ENCODE peak calls at places on chromosomes 7 and 10, in six cellular contexts. Y, X, D, T, E and B are unnamed samples.

GRCh38 chr10:34119456-34119855 is 695.6 kb downstream of the PARD3 start:
- DNase-seq in Y (no peak), X (no peak), D (no peak), T (no peak), E (no peak), B (no peak)

GRCh38 chr10:83218205-83218604 is 921.1 kb upstream of the GHITM start:
- DNase-seq in Y (no peak), X (no peak), D (no peak), T (no peak), E (no peak), B (no peak)

GRCh38 chr7:15546272-15546792 is 15.5 kb downstream of the AGMO start:
- DNase-seq in Y (no peak), X (no peak), D (no peak), T (no peak), E (no peak), B (no peak)

GRCh38 chr10:53886325-53887300 is 914.4 kb downstream of the PCDH15 start:
- DNase-seq in Y (no peak), X (no peak), D (peak; percentile 24), T (no peak), E (no peak), B (no peak)

GRCh38 chr10:92627845-92628480 is 35.0 kb downstream of the KIF11 start:
- DNase-seq in Y (no peak), X (no peak), D (no peak), T (no peak), E (no peak), B (no peak)

GRCh38 chr7:156031679-156032478 is 219.6 kb upstream of the SHH start:
- DNase-seq in Y (no peak), X (peak; percentile 10), D (no peak), T (no peak), E (no peak), B (no peak)

GRCh38 chr10:82922755-82923154 is 1047.8 kb downstream of the NRG3 start:
- DNase-seq in Y (no peak), X (no peak), D (no peak), T (peak; percentile 7), E (no peak), B (no peak)

GRCh38 chr7:108016841-108017775 is 14.1 kb upstream of the LAMB1 start:
- DNase-seq in Y (peak; percentile 12), X (no peak), D (peak; percentile 54), T (peak; percentile 75), E (peak; percentile 14), B (no peak)

GRCh38 chr10:131049051-131049450 is 262.5 kb downstream of the TCERG1L start:
- DNase-seq in Y (no peak), X (no peak), D (no peak), T (no peak), E (no peak), B (no peak)

GRCh38 chr7:39202041-39202440 is 224.3 kb downstream of the POU6F2 start:
- DNase-seq in Y (no peak), X (no peak), D (no peak), T (no peak), E (no peak), B (no peak)

GRCh38 chr10:19819419-19820033 is 3.3 kb downstream of the PLXDC2 start:
- DNase-seq in Y (no peak), X (no peak), D (peak; percentile 45), T (peak; percentile 61), E (no peak), B (peak; percentile 9)